ENCODE peak calls at places on chromosomes 3 and 15, in seven cellular contexts. One of them, this sample, is unnamed.

GRCh38 chr3:78101363-78101762 is 1061.5 kb downstream of the ROBO2 start:
- DNase-seq in HCT116: no peak
- DNase-seq in body of pancreas: no peak
- DNase-seq in BJ: peak; percentile 57
- DNase-seq in heart left ventricle: no peak
- DNase-seq in BE2C: peak; percentile 21
- DNase-seq in AG09309: peak; percentile 40
- DNase-seq in this sample: peak; percentile 65

GRCh38 chr3:133987136-133987535 is 42.6 kb downstream of the SLCO2A1 start:
- DNase-seq in heart left ventricle: no peak
- DNase-seq in AG09309: no peak
- DNase-seq in BJ: no peak
- DNase-seq in body of pancreas: no peak
- DNase-seq in HCT116: no peak
- DNase-seq in BE2C: no peak
- DNase-seq in this sample: no peak

GRCh38 chr3:171876651-171877272 is 33.6 kb downstream of the TMEM212 start:
- DNase-seq in body of pancreas: no peak
- DNase-seq in BE2C: no peak
- DNase-seq in heart left ventricle: no peak
- DNase-seq in BJ: peak; percentile 96
- DNase-seq in HCT116: no peak
- DNase-seq in AG09309: peak; percentile 96
- DNase-seq in this sample: peak; percentile 96

GRCh38 chr15:32643907-32644445 is 2.5 kb downstream of the SCG5 start:
- DNase-seq in body of pancreas: no peak
- DNase-seq in HCT116: no peak
- DNase-seq in BE2C: no peak
- DNase-seq in AG09309: no peak
- DNase-seq in BJ: no peak
- DNase-seq in heart left ventricle: no peak
- DNase-seq in this sample: no peak

GRCh38 chr3:141000027-141000663 is 51.0 kb upstream of the SPSB4 start:
- DNase-seq in heart left ventricle: peak; percentile 58
- DNase-seq in AG09309: peak; percentile 10
- DNase-seq in BJ: no peak
- DNase-seq in BE2C: peak; percentile 83
- DNase-seq in body of pancreas: peak; percentile 76
- DNase-seq in HCT116: peak; percentile 54
- DNase-seq in this sample: no peak

GRCh38 chr15:100682468-100682867 is 80.1 kb downstream of the ASB7 start:
- DNase-seq in BJ: no peak
- DNase-seq in BE2C: no peak
- DNase-seq in HCT116: no peak
- DNase-seq in heart left ventricle: no peak
- DNase-seq in AG09309: no peak
- DNase-seq in body of pancreas: no peak
- DNase-seq in this sample: no peak

GRCh38 chr3:125054436-125055164 is 1.2 kb downstream of the HEG1 start:
- DNase-seq in HCT116: no peak
- DNase-seq in AG09309: no peak
- DNase-seq in BJ: no peak
- DNase-seq in BE2C: no peak
- DNase-seq in body of pancreas: no peak
- DNase-seq in heart left ventricle: no peak
- DNase-seq in this sample: no peak

GRCh38 chr3:146732325-146732724 is 127.2 kb upstream of the PLSCR5 start:
- DNase-seq in HCT116: no peak
- DNase-seq in AG09309: no peak
- DNase-seq in heart left ventricle: no peak
- DNase-seq in body of pancreas: no peak
- DNase-seq in BE2C: no peak
- DNase-seq in BJ: no peak
- DNase-seq in this sample: no peak

GRCh38 chr3:183202004-183202722 is 39.6 kb upstream of the LAMP3 start:
- DNase-seq in BJ: no peak
- DNase-seq in body of pancreas: no peak
- DNase-seq in heart left ventricle: no peak
- DNase-seq in BE2C: no peak
- DNase-seq in HCT116: no peak
- DNase-seq in AG09309: no peak
- DNase-seq in this sample: no peak

GRCh38 chr3:20726786-20727185 is 540.8 kb upstream of the SGO1 start:
- DNase-seq in BJ: no peak
- DNase-seq in AG09309: no peak
- DNase-seq in HCT116: no peak
- DNase-seq in body of pancreas: no peak
- DNase-seq in heart left ventricle: no peak
- DNase-seq in BE2C: no peak
- DNase-seq in this sample: no peak

GRCh38 chr15:71259866-71260265 is 144.6 kb downstream of the THSD4 start:
- DNase-seq in BJ: no peak
- DNase-seq in heart left ventricle: no peak
- DNase-seq in body of pancreas: no peak
- DNase-seq in BE2C: no peak
- DNase-seq in HCT116: no peak
- DNase-seq in AG09309: no peak
- DNase-seq in this sample: no peak

GRCh38 chr3:38141952-38142273 is 3.5 kb downstream of the MYD88 start:
- DNase-seq in heart left ventricle: no peak
- DNase-seq in BE2C: no peak
- DNase-seq in body of pancreas: peak; percentile 6
- DNase-seq in BJ: no peak
- DNase-seq in HCT116: no peak
- DNase-seq in AG09309: no peak
- DNase-seq in this sample: no peak

GRCh38 chr3:140246578-140246977 is 311.6 kb downstream of the CLSTN2 start:
- DNase-seq in body of pancreas: no peak
- DNase-seq in HCT116: no peak
- DNase-seq in BE2C: no peak
- DNase-seq in BJ: no peak
- DNase-seq in AG09309: no peak
- DNase-seq in heart left ventricle: no peak
- DNase-seq in this sample: no peak

GRCh38 chr3:13716540-13717221 is 163.2 kb downstream of the WNT7A start:
- DNase-seq in BJ: no peak
- DNase-seq in heart left ventricle: no peak
- DNase-seq in HCT116: no peak
- DNase-seq in AG09309: no peak
- DNase-seq in BE2C: no peak
- DNase-seq in body of pancreas: no peak
- DNase-seq in this sample: no peak

GRCh38 chr3:122415762-122416654 is at the start of gene WDR5B:
- DNase-seq in HCT116: peak; percentile 94
- DNase-seq in heart left ventricle: peak; percentile 97
- DNase-seq in BE2C: peak; percentile 97
- DNase-seq in BJ: peak; percentile 87
- DNase-seq in body of pancreas: peak; percentile 99
- DNase-seq in AG09309: peak; percentile 93
- DNase-seq in this sample: peak; percentile 86

GRCh38 chr3:16249336-16249735 is 15.4 kb downstream of the DPH3 start:
- DNase-seq in body of pancreas: no peak
- DNase-seq in AG09309: no peak
- DNase-seq in heart left ventricle: no peak
- DNase-seq in HCT116: peak; percentile 43
- DNase-seq in BE2C: peak; percentile 33
- DNase-seq in BJ: no peak
- DNase-seq in this sample: no peak

GRCh38 chr15:69328739-69329138 is 30.0 kb downstream of the PAQR5 start:
- DNase-seq in heart left ventricle: no peak
- DNase-seq in HCT116: no peak
- DNase-seq in body of pancreas: peak; percentile 34
- DNase-seq in BJ: no peak
- DNase-seq in BE2C: peak; percentile 55
- DNase-seq in AG09309: no peak
- DNase-seq in this sample: no peak

GRCh38 chr15:38685686-38686339 is 121.2 kb upstream of the RASGRP1 start:
- DNase-seq in BE2C: no peak
- DNase-seq in body of pancreas: no peak
- DNase-seq in heart left ventricle: no peak
- DNase-seq in HCT116: no peak
- DNase-seq in BJ: no peak
- DNase-seq in AG09309: no peak
- DNase-seq in this sample: no peak

GRCh38 chr3:12138044-12138443 is 20.7 kb downstream of the TIMP4 start:
- DNase-seq in BE2C: no peak
- DNase-seq in BJ: no peak
- DNase-seq in body of pancreas: no peak
- DNase-seq in HCT116: peak; percentile 8
- DNase-seq in AG09309: no peak
- DNase-seq in heart left ventricle: no peak
- DNase-seq in this sample: no peak

GRCh38 chr15:99564221-99565030 is 1.4 kb upstream of the MEF2A start:
- DNase-seq in body of pancreas: peak; percentile 18
- DNase-seq in BJ: no peak
- DNase-seq in heart left ventricle: peak; percentile 38
- DNase-seq in BE2C: no peak
- DNase-seq in AG09309: no peak
- DNase-seq in HCT116: no peak
- DNase-seq in this sample: no peak

GRCh38 chr3:42502429-42503250 is at the start of gene VIPR1:
- DNase-seq in BE2C: peak; percentile 65
- DNase-seq in heart left ventricle: peak; percentile 65
- DNase-seq in AG09309: no peak
- DNase-seq in HCT116: peak; percentile 73
- DNase-seq in BJ: no peak
- DNase-seq in body of pancreas: peak; percentile 92
- DNase-seq in this sample: no peak

GRCh38 chr15:67571643-67572415 is 29.3 kb downstream of the MAP2K5 start:
- DNase-seq in body of pancreas: no peak
- DNase-seq in BJ: no peak
- DNase-seq in HCT116: no peak
- DNase-seq in BE2C: no peak
- DNase-seq in heart left ventricle: no peak
- DNase-seq in AG09309: no peak
- DNase-seq in this sample: no peak

DNA sequence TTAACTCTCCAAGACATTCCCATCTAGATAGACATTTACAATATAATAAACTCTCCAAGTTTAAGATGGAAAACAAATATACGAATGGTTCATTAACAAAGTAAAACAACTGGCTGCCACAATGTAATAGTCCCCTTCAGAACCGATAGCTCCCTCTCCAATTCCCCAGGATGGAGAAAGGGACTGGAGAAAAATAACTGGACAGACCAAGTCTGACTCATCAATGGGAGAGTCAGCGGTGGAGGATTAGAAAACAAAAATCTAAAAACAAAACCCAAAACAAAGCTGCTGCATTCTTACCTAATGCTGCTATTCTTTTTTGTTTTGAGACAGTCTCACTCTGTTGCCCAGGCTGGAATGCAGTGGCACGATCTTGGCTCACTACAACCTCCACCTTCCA is 468.1 kb downstream of the SHQ1 start:
- DNase-seq in BJ: no peak
- DNase-seq in HCT116: no peak
- DNase-seq in body of pancreas: no peak
- DNase-seq in BE2C: no peak
- DNase-seq in heart left ventricle: no peak
- DNase-seq in AG09309: no peak
- DNase-seq in this sample: no peak
- H3K4me3 ChIP-seq in BJ: no peak overlapping the region
- H3K4me3 ChIP-seq in HCT116: no peak overlapping the region
- H3K4me3 ChIP-seq in body of pancreas: no peak overlapping the region
- H3K4me3 ChIP-seq in BE2C: no peak overlapping the region
- H3K4me3 ChIP-seq in heart left ventricle: no peak overlapping the region
- H3K4me3 ChIP-seq in AG09309: no peak overlapping the region
- H3K4me3 ChIP-seq in this sample: no peak overlapping the region

GRCh38 chr3:112230033-112230432 is 64.0 kb downstream of the SLC9C1 start:
- DNase-seq in body of pancreas: no peak
- DNase-seq in AG09309: no peak
- DNase-seq in BJ: no peak
- DNase-seq in heart left ventricle: no peak
- DNase-seq in BE2C: no peak
- DNase-seq in HCT116: no peak
- DNase-seq in this sample: no peak
- TF ChIP-seq CTCF in body of pancreas: no peak
- TF ChIP-seq CTCF in AG09309: no peak
- TF ChIP-seq CTCF in BJ: no peak
- TF ChIP-seq CTCF in heart left ventricle: no peak
- TF ChIP-seq CTCF in BE2C: no peak
- TF ChIP-seq CTCF in HCT116: no peak
- TF ChIP-seq CTCF in this sample: no peak

GRCh38 chr3:52524258-52524751 is 9.4 kb downstream of the NT5DC2 start:
- DNase-seq in heart left ventricle: no peak
- DNase-seq in body of pancreas: no peak
- DNase-seq in AG09309: no peak
- DNase-seq in HCT116: no peak
- DNase-seq in BE2C: peak; percentile 1
- DNase-seq in BJ: no peak
- DNase-seq in this sample: no peak

GRCh38 chr3:52524752-52525661 is 8.7 kb downstream of the NT5DC2 start:
- DNase-seq in body of pancreas: peak; percentile 60
- DNase-seq in HCT116: no peak
- DNase-seq in BJ: no peak
- DNase-seq in heart left ventricle: peak; percentile 83
- DNase-seq in AG09309: no peak
- DNase-seq in BE2C: peak; percentile 59
- DNase-seq in this sample: no peak

GRCh38 chr3:52527039-52527731 is 6.5 kb downstream of the NT5DC2 start:
- DNase-seq in HCT116: no peak
- DNase-seq in body of pancreas: peak; percentile 14
- DNase-seq in heart left ventricle: no peak
- DNase-seq in AG09309: no peak
- DNase-seq in BJ: no peak
- DNase-seq in BE2C: no peak
- DNase-seq in this sample: no peak

GRCh38 chr3:52526151-52526561 is 7.5 kb downstream of the NT5DC2 start:
- DNase-seq in AG09309: no peak
- DNase-seq in HCT116: no peak
- DNase-seq in BJ: no peak
- DNase-seq in heart left ventricle: no peak
- DNase-seq in BE2C: no peak
- DNase-seq in body of pancreas: peak; percentile 24
- DNase-seq in this sample: no peak

GRCh38 chr3:52525666-52526065 is 8.0 kb downstream of the NT5DC2 start:
- DNase-seq in body of pancreas: no peak
- DNase-seq in AG09309: no peak
- DNase-seq in BJ: no peak
- DNase-seq in BE2C: no peak
- DNase-seq in heart left ventricle: no peak
- DNase-seq in HCT116: no peak
- DNase-seq in this sample: no peak
- H3K4me3 ChIP-seq in body of pancreas: no peak overlapping the region
- H3K4me3 ChIP-seq in AG09309: no peak overlapping the region
- H3K4me3 ChIP-seq in BJ: no peak overlapping the region
- H3K4me3 ChIP-seq in BE2C: no peak overlapping the region
- H3K4me3 ChIP-seq in heart left ventricle: no peak overlapping the region
- H3K4me3 ChIP-seq in HCT116: no peak overlapping the region
- H3K4me3 ChIP-seq in this sample: no peak overlapping the region

GRCh38 chr3:66719796-66720195 is 219.0 kb upstream of the LRIG1 start:
- DNase-seq in AG09309: no peak
- DNase-seq in body of pancreas: no peak
- DNase-seq in BJ: no peak
- DNase-seq in HCT116: no peak
- DNase-seq in heart left ventricle: no peak
- DNase-seq in BE2C: no peak
- DNase-seq in this sample: no peak

GRCh38 chr3:66720508-66720907 is 219.7 kb upstream of the LRIG1 start:
- DNase-seq in AG09309: no peak
- DNase-seq in HCT116: no peak
- DNase-seq in BE2C: no peak
- DNase-seq in heart left ventricle: no peak
- DNase-seq in BJ: no peak
- DNase-seq in body of pancreas: no peak
- DNase-seq in this sample: no peak

GRCh38 chr3:66722675-66723074 is 221.9 kb upstream of the LRIG1 start:
- DNase-seq in HCT116: no peak
- DNase-seq in BE2C: no peak
- DNase-seq in BJ: peak; percentile 62
- DNase-seq in heart left ventricle: peak; percentile 20
- DNase-seq in body of pancreas: no peak
- DNase-seq in AG09309: peak; percentile 43
- DNase-seq in this sample: no peak

GRCh38 chr3:66723231-66723630 is 222.4 kb upstream of the LRIG1 start:
- DNase-seq in HCT116: no peak
- DNase-seq in BE2C: no peak
- DNase-seq in BJ: no peak
- DNase-seq in AG09309: no peak
- DNase-seq in body of pancreas: no peak
- DNase-seq in heart left ventricle: no peak
- DNase-seq in this sample: no peak
- TF ChIP-seq CTCF in HCT116: no peak
- TF ChIP-seq CTCF in BE2C: no peak
- TF ChIP-seq CTCF in BJ: no peak
- TF ChIP-seq CTCF in AG09309: no peak
- TF ChIP-seq CTCF in body of pancreas: no peak
- TF ChIP-seq CTCF in heart left ventricle: no peak
- TF ChIP-seq CTCF in this sample: no peak

This sample was measured in AG04449.